ENCODE peak calls at places on chromosome 2, in nine cellular contexts. D is activated CD8-positive, alpha-beta T cell treated with anti-CD3 and anti-CD28 coated beads for 36 hours; L is AG08396; N is naive thymus-derived CD4-positive, alpha-beta T cell; H is T-helper 9 cell; U is activated CD4-positive, CD25-positive, alpha-beta regulatory T cell treated with anti-CD3 and anti-CD28 coated beads, Interleukin-2, amount 50 U/mL, for 72 hours; Z is dermis microvascular lymphatic vessel endothelial cell; G is stimulated activated CD8-positive, alpha-beta memory T cell treated with anti-CD3 and anti-CD28 coated beads, Interleukin-7, amount 100 ng/mL, for 1 hour; M is psoas muscle. W is an unnamed sample.
A peak's percentile ranks its signal among the peaks of the same experiment; 100 is the strongest.

GRCh38 chr2:219104107-219105050 is 43.7 kb upstream of the IHH start:
- DNase-seq in L (peak; percentile 32), U (no peak), Z (no peak), M (no peak), G (no peak), D (peak; percentile 30), N (no peak), H (no peak), W (no peak)

GRCh38 chr2:170465241-170465640 is 249.9 kb upstream of the SP5 start:
- DNase-seq in G (no peak), Z (peak; percentile 21), U (no peak), L (no peak), D (no peak), H (no peak), M (no peak), N (no peak), W (no peak)

GRCh38 chr2:8568543-8569302 is 113.1 kb upstream of the ID2 start:
- DNase-seq in M (no peak), L (no peak), H (no peak), Z (no peak), G (no peak), U (no peak), N (no peak), D (no peak), W (no peak)

GRCh38 chr2:108833219-108833618 is 46.6 kb downstream of the CCDC138 start:
- DNase-seq in M (no peak), G (no peak), L (no peak), Z (no peak), D (no peak), N (no peak), U (no peak), H (no peak), W (no peak)

GRCh38 chr2:198004921-198005829 is 200.8 kb downstream of the PLCL1 start:
- DNase-seq in L (no peak), N (peak; percentile 8), Z (no peak), G (no peak), D (peak; percentile 65), M (no peak), H (no peak), U (peak; percentile 40), W (no peak)

GRCh38 chr2:241659150-241659739 is 21.8 kb downstream of the ATG4B start:
- DNase-seq in H (no peak), D (peak; percentile 58), G (no peak), Z (peak; percentile 52), N (peak; percentile 45), L (peak; percentile 65), M (no peak), U (no peak), W (no peak)

GRCh38 chr2:55119711-55120487 is 69.6 kb upstream of the RTN4 start:
- DNase-seq in H (no peak), M (no peak), D (no peak), Z (no peak), G (no peak), U (no peak), L (no peak), N (no peak), W (no peak)

GRCh38 chr2:85734015-85734414 is 19.8 kb upstream of the ATOH8 start:
- DNase-seq in H (no peak), U (no peak), Z (no peak), M (peak; percentile 84), L (no peak), D (no peak), N (no peak), G (no peak), W (no peak)

GRCh38 chr2:144798019-144798418 is 278.1 kb upstream of the ZEB2 start:
- DNase-seq in U (no peak), G (no peak), L (no peak), N (no peak), H (no peak), D (no peak), Z (no peak), M (no peak), W (no peak)

GRCh38 chr2:33496150-33496549 is 19.7 kb downstream of the RASGRP3 start:
- DNase-seq in U (no peak), D (no peak), G (no peak), L (no peak), M (no peak), Z (no peak), H (no peak), N (no peak), W (no peak)

GRCh38 chr2:9010866-9011265 is 7.4 kb upstream of the MBOAT2 start:
- DNase-seq in L (peak; percentile 43), Z (no peak), D (no peak), N (no peak), U (no peak), H (no peak), G (no peak), M (no peak), W (no peak)

GRCh38 chr2:170712653-170713279 is 2.4 kb upstream of the SP5 start:
- DNase-seq in L (no peak), N (no peak), H (no peak), M (no peak), U (no peak), D (no peak), G (no peak), Z (no peak), W (no peak)

GRCh38 chr2:26175191-26175715 is 2.4 kb downstream of the GAREM2 start:
- DNase-seq in Z (no peak), L (no peak), N (no peak), H (no peak), U (no peak), D (no peak), M (no peak), G (no peak), W (no peak)

GRCh38 chr2:9225806-9226205 is 19.2 kb downstream of the ASAP2 start:
- DNase-seq in M (no peak), L (no peak), D (no peak), Z (no peak), H (no peak), N (no peak), G (no peak), U (no peak), W (no peak)

GRCh38 chr2:16186661-16187516 is 246.5 kb downstream of the MYCN start:
- DNase-seq in L (no peak), Z (no peak), G (no peak), H (no peak), N (no peak), D (no peak), M (no peak), U (no peak), W (no peak)

GRCh38 chr2:197940346-197940745 is 136.0 kb downstream of the PLCL1 start:
- DNase-seq in Z (no peak), G (no peak), H (no peak), L (no peak), N (no peak), M (no peak), U (no peak), D (no peak), W (no peak)

GRCh38 chr2:135829420-135829983 is 7.5 kb downstream of the LCT start:
- DNase-seq in L (no peak), M (no peak), N (no peak), D (no peak), G (no peak), U (no peak), H (no peak), Z (no peak), W (no peak)

GRCh38 chr2:65329551-65329950 is 101.9 kb downstream of the ACTR2 start:
- DNase-seq in G (no peak), H (no peak), U (no peak), N (no peak), L (no peak), D (no peak), M (no peak), Z (peak; percentile 46), W (no peak)

GRCh38 chr2:158202151-158202778 is 100.6 kb downstream of the UPP2 start:
- DNase-seq in U (no peak), L (no peak), H (no peak), D (no peak), G (no peak), Z (peak; percentile 67), N (no peak), M (no peak), W (no peak)

GRCh38 chr2:225471039-225471438 is 71.5 kb downstream of the NYAP2 start:
- DNase-seq in H (no peak), N (no peak), U (no peak), Z (no peak), L (no peak), G (no peak), D (no peak), M (no peak), W (no peak)

GRCh38 chr2:226690471-226691024 is 109.1 kb downstream of the IRS1 start:
- DNase-seq in N (no peak), Z (no peak), H (no peak), U (no peak), G (no peak), L (no peak), M (no peak), D (no peak), W (no peak)

GRCh38 chr2:218853766-218854165 is 5.8 kb upstream of the WNT6 start:
- DNase-seq in N (no peak), G (no peak), D (no peak), Z (no peak), U (no peak), H (no peak), L (no peak), M (no peak), W (no peak)

GRCh38 chr2:109086743-109087020 is 42.3 kb upstream of the SH3RF3 start:
- DNase-seq in N (no peak), U (no peak), M (no peak), L (no peak), H (no peak), G (no peak), D (no peak), Z (no peak), W (no peak)

GRCh38 chr2:233611284-233611683 is 6.1 kb upstream of the UGT1A8 start:
- DNase-seq in N (no peak), M (no peak), D (no peak), Z (no peak), U (no peak), H (no peak), G (no peak), L (no peak), W (no peak)

GRCh38 chr2:24342110-24342910 is 18.0 kb downstream of the ITSN2 start:
- DNase-seq in H (no peak), Z (no peak), D (no peak), G (no peak), L (no peak), U (no peak), M (no peak), N (no peak), W (no peak)

GRCh38 chr2:159684796-159685195 is 27.5 kb upstream of the MARCHF7 start:
- DNase-seq in M (no peak), D (no peak), L (peak; percentile 39), U (no peak), Z (no peak), H (no peak), N (no peak), G (no peak), W (no peak)

GRCh38 chr2:73284296-73285161 is at the start of gene FBXO41:
- DNase-seq in M (peak; percentile 35), Z (no peak), H (peak; percentile 35), G (peak; percentile 41), U (peak; percentile 70), N (peak; percentile 59), L (peak; percentile 72), D (peak; percentile 89), W (peak; percentile 46)

GRCh38 chr2:55742996-55743395 is 49.4 kb upstream of the PNPT1 start:
- DNase-seq in U (no peak), D (no peak), N (no peak), H (no peak), G (no peak), M (no peak), Z (no peak), L (no peak), W (no peak)

GRCh38 chr2:238893349-238894000 is 45.6 kb downstream of the TWIST2 start:
- DNase-seq in M (no peak), N (no peak), H (no peak), D (no peak), L (no peak), U (no peak), G (no peak), Z (no peak), W (no peak)

GRCh38 chr2:108447947-108448677 is 894 bp upstream of the GCC2 start:
- DNase-seq in G (no peak), D (no peak), M (no peak), L (no peak), U (no peak), Z (no peak), N (no peak), H (no peak), W (no peak)

GRCh38 chr2:84958135-84959044 is 12.6 kb upstream of the KCMF1 start:
- DNase-seq in N (no peak), M (peak; percentile 27), L (peak; percentile 73), D (no peak), H (no peak), U (no peak), Z (peak; percentile 43), G (no peak), W (no peak)